ENCODE peak calls at places on chromosomes 3 and 15, in ten cellular contexts. G is transverse colon, C is spleen, I is stomach, A is sigmoid colon, B is prostate gland, M is H1, E is esophagus muscularis mucosa, R is suprapubic skin, D is HCT116. L is an unnamed sample. For H3K27me3 and H3K9me3, the result is how much of the 10 kb centered on the place peaks cover.

GRCh38 chr3:115784739-115785571 is 161.6 kb downstream of the GAP43 start:
- DNase-seq in G (no peak), C (no peak), I (no peak), A (no peak), B (no peak), M (no peak), E (no peak), R (no peak), D (no peak), L (no peak)

GRCh38 chr3:43817825-43818224 is 127.1 kb downstream of the ABHD5 start:
- DNase-seq in G (no peak), C (no peak), I (no peak), A (no peak), B (no peak), M (no peak), E (peak), R (no peak), D (no peak), L (no peak)

GRCh38 chr15:89002281-89002761 is 85.9 kb upstream of the ABHD2 start:
- DNase-seq in G (peak), C (no peak), I (no peak), A (no peak), B (no peak), M (no peak), E (no peak), R (no peak), D (no peak), L (no peak)

GRCh38 chr3:102224171-102224570 is 210.6 kb upstream of the ZPLD1 start:
- DNase-seq in G (peak), C (no peak), I (no peak), A (no peak), B (no peak), M (no peak), E (no peak), R (no peak), D (no peak), L (no peak)

GRCh38 chr15:88441076-88441730 is 26.0 kb downstream of the MRPL46 start:
- DNase-seq in G (no peak), C (no peak), I (no peak), A (no peak), B (no peak), M (no peak), E (peak), R (no peak), D (no peak), L (no peak)

GRCh38 chr3:13518516-13519351 is 30.2 kb upstream of the FBLN2 start:
- DNase-seq in G (no peak), C (peak), I (no peak), A (peak), B (no peak), M (no peak), E (no peak), R (peak), D (no peak), L (no peak)

GRCh38 chr3:9779197-9779596 is 9.4 kb upstream of the CAMK1 start:
- DNase-seq in G (no peak), C (peak), I (no peak), A (no peak), B (no peak), M (no peak), E (no peak), R (no peak), D (no peak), L (no peak)

GRCh38 chr3:141926929-141927328 is 50.5 kb downstream of the ATP1B3 start:
- DNase-seq in G (no peak), C (no peak), I (no peak), A (no peak), B (no peak), M (no peak), E (no peak), R (no peak), D (no peak), L (no peak)

GRCh38 chr3:67832807-67833206 is 178.4 kb upstream of the SUCLG2 start:
- DNase-seq in G (no peak), C (no peak), I (no peak), A (no peak), B (no peak), M (no peak), E (no peak), R (no peak), D (no peak), L (no peak)

GRCh38 chr3:13194285-13195209 is 121.3 kb upstream of the IQSEC1 start:
- DNase-seq in G (no peak), C (no peak), I (no peak), A (peak), B (no peak), M (no peak), E (no peak), R (no peak), D (no peak), L (no peak)

GRCh38 chr15:71349736-71350515 is 234.7 kb downstream of the THSD4 start:
- DNase-seq in G (no peak), C (no peak), I (no peak), A (no peak), B (no peak), M (no peak), E (no peak), R (no peak), D (no peak), L (no peak)

GRCh38 chr3:170813261-170813660 is 56.7 kb downstream of the RPL22L1 start:
- DNase-seq in G (no peak), C (no peak), I (no peak), A (no peak), B (no peak), M (no peak), E (no peak), R (no peak), D (no peak), L (no peak)

DNA sequence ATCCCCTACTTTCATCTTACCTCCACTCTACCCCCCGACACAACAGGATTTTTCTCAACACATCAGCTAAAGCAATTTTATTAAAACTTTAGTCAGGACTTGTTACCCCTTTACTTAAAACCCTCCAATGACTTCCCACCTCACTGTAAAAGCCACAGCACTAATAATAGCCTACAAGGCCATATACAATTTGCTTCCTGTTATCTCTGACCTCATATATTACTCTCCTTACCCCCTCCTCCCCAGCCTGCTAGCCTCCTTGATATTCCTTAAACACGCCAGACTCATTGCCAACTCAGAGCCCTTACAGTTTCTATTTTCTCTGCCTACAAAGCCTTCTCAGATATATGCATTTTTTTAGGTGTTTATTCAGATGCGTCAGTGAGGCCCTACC is 54.4 kb downstream of the DCUN1D1 start:
- DNase-seq in G (no peak), C (no peak), I (no peak), A (no peak), B (no peak), M (no peak), E (no peak), R (no peak), D (no peak), L (no peak)
- TF ChIP-seq POLR2AphosphoS5 in G (no peak), C (no peak), I (no peak), A (no peak), B (no peak), M (no peak), E (no peak), R (no peak), D (no peak), L (no peak)

DNA sequence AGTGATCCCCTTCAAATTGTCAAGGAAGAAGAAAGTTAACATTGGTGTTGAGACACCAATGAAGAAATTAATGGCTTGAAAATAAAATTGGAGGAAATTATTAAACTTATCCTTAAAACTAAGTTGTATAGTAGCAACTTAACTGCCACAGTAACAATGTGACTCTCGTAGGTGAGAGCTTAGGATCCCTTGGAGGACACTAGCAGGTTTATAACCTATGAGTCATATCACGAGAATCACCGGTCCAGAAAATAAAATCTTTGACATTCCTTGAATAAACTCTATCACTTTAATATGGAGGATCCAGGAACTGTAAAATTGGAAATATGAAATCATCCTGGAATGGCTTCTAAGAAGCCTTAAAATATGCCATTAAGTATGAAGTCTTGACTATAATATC is 2.1 kb downstream of the GHSR start:
- DNase-seq in G (no peak), C (no peak), I (no peak), A (no peak), B (no peak), M (no peak), E (no peak), R (no peak), D (no peak), L (no peak)
- H3K27me3 ChIP-seq in G (half or more), C (half or more), I (under half), A (half or more), B (under half), M (half or more), E (half or more), R (half or more), D (under half), L (under half)

GRCh38 chr3:128923607-128924385 is 44.4 kb downstream of the ACAD9 start:
- DNase-seq in G (no peak), C (no peak), I (no peak), A (no peak), B (no peak), M (no peak), E (no peak), R (no peak), D (no peak), L (no peak)
- H3K9me3 ChIP-seq in G (under half), C (under half), I (under half), A (under half), B (under half), M (half or more), E (under half), R (under half), D (under half), L (under half)

DNA sequence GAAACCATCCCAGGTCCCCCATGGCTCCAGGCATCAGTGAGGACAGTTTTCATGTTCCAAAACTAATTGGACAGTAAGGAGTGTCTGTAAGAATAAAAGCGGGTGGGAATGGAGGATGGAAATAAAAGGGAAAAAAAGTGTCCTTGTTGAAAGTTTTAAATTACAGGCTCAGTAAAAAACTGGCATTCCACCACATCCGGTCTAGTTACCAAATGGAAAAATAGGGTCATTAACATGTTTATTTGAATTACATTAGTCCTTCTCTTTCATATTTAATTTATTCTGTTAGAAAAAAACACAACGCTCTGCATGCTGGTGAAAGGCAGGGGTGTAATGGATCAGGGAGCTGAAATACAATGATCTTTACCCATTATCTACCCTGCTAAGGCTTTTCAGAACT is 117.5 kb downstream of the TIGIT start:
- DNase-seq in G (no peak), C (no peak), I (no peak), A (no peak), B (no peak), M (no peak), E (no peak), R (no peak), D (no peak), L (no peak)
- TF ChIP-seq POLR2AphosphoS5 in G (no peak), C (no peak), I (no peak), A (no peak), B (no peak), M (no peak), E (no peak), R (no peak), D (no peak), L (no peak)

GRCh38 chr3:181728470-181728869 is 16.7 kb downstream of the SOX2 start:
- DNase-seq in G (no peak), C (no peak), I (no peak), A (no peak), B (no peak), M (no peak), E (no peak), R (no peak), D (no peak), L (no peak)
- H3K27me3 ChIP-seq in G (half or more), C (half or more), I (under half), A (half or more), B (under half), M (under half), E (half or more), R (half or more), D (under half), L (under half)

GRCh38 chr15:44879066-44879465 is 77.4 kb upstream of the TERB2 start:
- DNase-seq in G (no peak), C (no peak), I (no peak), A (no peak), B (no peak), M (no peak), E (no peak), R (no peak), D (no peak), L (no peak)
- H3K9me3 ChIP-seq in G (under half), C (half or more), I (under half), A (under half), B (under half), M (under half), E (under half), R (under half), D (under half), L (under half)

GRCh38 chr3:112092439-112093179 is 6.4 kb downstream of the C3orf52 start:
- DNase-seq in G (peak), C (no peak), I (no peak), A (no peak), B (no peak), M (no peak), E (no peak), R (no peak), D (no peak), L (no peak)

GRCh38 chr3:112093180-112093522 is 7.0 kb downstream of the C3orf52 start:
- DNase-seq in G (no peak), C (no peak), I (no peak), A (no peak), B (no peak), M (no peak), E (no peak), R (no peak), D (no peak), L (no peak)

GRCh38 chr3:112101946-112102345 is 15.8 kb downstream of the C3orf52 start:
- DNase-seq in G (no peak), C (no peak), I (no peak), A (no peak), B (no peak), M (no peak), E (no peak), R (no peak), D (no peak), L (no peak)

GRCh38 chr3:112096176-112096575 is 10.0 kb downstream of the C3orf52 start:
- DNase-seq in G (no peak), C (no peak), I (no peak), A (no peak), B (no peak), M (no peak), E (no peak), R (no peak), D (no peak), L (no peak)

GRCh38 chr3:112097378-112097777 is 11.2 kb downstream of the C3orf52 start:
- DNase-seq in G (peak), C (no peak), I (peak), A (no peak), B (peak), M (no peak), E (no peak), R (no peak), D (peak), L (peak)
- TF ChIP-seq POLR2AphosphoS5 in G (no peak), C (no peak), I (no peak), A (no peak), B (peak), M (no peak), E (no peak), R (no peak), D (peak), L (peak)

GRCh38 chr3:112972158-112972557 is 2.7 kb downstream of the CD200R1 start:
- DNase-seq in G (no peak), C (no peak), I (no peak), A (no peak), B (no peak), M (no peak), E (no peak), R (no peak), D (no peak), L (no peak)
- H3K27me3 ChIP-seq in G (under half), C (under half), I (under half), A (under half), B (under half), M (under half), E (under half), R (under half), D (under half), L (under half)